ENCODE peak calls at places on chromosomes 16 and 17, in eight cellular contexts. U is nephron progenitor cell; C is stimulated activated CD4-positive, alpha-beta T cell treated with anti-CD3 and anti-CD28 coated beads, Interleukin-1b, Interleukin-23, amount 100 ng/mL, for 24 hours; R is left cardiac atrium; K is testis; H is NCI-H460; N is fibroblast of lung; Q is AML-193. L is an unnamed sample.

GRCh38 chr17:80552523-80552922 is 7.9 kb downstream of the RPTOR start:
- DNase-seq in C (no peak), U (no peak), N (no peak), R (no peak), Q (no peak), H (no peak), K (no peak), L (no peak)

GRCh38 chr16:13181432-13181831 is 280.0 kb downstream of the SHISA9 start:
- DNase-seq in C (no peak), U (no peak), R (no peak), Q (no peak), K (no peak), N (no peak), H (no peak), L (no peak)

GRCh38 chr17:5541610-5542202 is 42.6 kb downstream of the NLRP1 start:
- DNase-seq in K (no peak), H (no peak), Q (no peak), C (no peak), R (no peak), N (no peak), U (no peak), L (no peak)

GRCh38 chr16:89476379-89476778 is 14.0 kb downstream of the ANKRD11 start:
- DNase-seq in N (no peak), K (no peak), U (no peak), H (no peak), R (no peak), C (no peak), Q (no peak), L (no peak)

GRCh38 chr17:51819820-51820219 is 338.7 kb downstream of the CA10 start:
- DNase-seq in C (no peak), K (no peak), Q (no peak), N (no peak), R (no peak), H (no peak), U (no peak), L (no peak)

GRCh38 chr17:39239640-39240314 is 14.0 kb upstream of the STAC2 start:
- DNase-seq in U (peak; percentile 76), H (no peak), N (no peak), R (peak; percentile 45), K (peak; percentile 58), C (no peak), Q (peak; percentile 41), L (peak; percentile 75)

GRCh38 chr17:62819511-62820221 is 11.6 kb upstream of the MARCHF10 start:
- DNase-seq in U (peak; percentile 42), Q (no peak), N (peak; percentile 98), R (peak; percentile 74), H (peak; percentile 62), K (peak; percentile 79), C (no peak), L (no peak)

GRCh38 chr16:88309905-88310259 is 72.9 kb upstream of the ZNF469 start:
- DNase-seq in K (no peak), U (no peak), N (no peak), Q (no peak), H (no peak), R (no peak), C (no peak), L (no peak)

GRCh38 chr17:60600490-60601431 is 768 bp downstream of the PPM1D start:
- DNase-seq in C (peak; percentile 33), U (peak; percentile 72), N (peak; percentile 90), R (peak; percentile 78), H (peak; percentile 84), Q (peak; percentile 83), K (peak; percentile 88), L (peak; percentile 61)

GRCh38 chr16:11296706-11297491 is 15.8 kb upstream of the PRM1 start:
- DNase-seq in C (no peak), H (no peak), R (no peak), N (peak; percentile 50), K (no peak), Q (no peak), U (no peak), L (no peak)

GRCh38 chr17:81000089-81000630 is 8.5 kb downstream of the CHMP6 start:
- DNase-seq in Q (no peak), U (no peak), H (no peak), K (no peak), N (no peak), C (no peak), R (no peak), L (no peak)

GRCh38 chr16:81384006-81384405 is 60.6 kb upstream of the CMIP start:
- DNase-seq in U (no peak), N (no peak), C (no peak), Q (no peak), H (no peak), R (no peak), K (no peak), L (no peak)

GRCh38 chr17:17784599-17785264 is 52.1 kb downstream of the SREBF1 start:
- DNase-seq in N (no peak), Q (no peak), K (no peak), R (no peak), C (no peak), U (no peak), H (no peak), L (no peak)

GRCh38 chr17:42253601-42254000 is 22.6 kb downstream of the STAT5B start:
- DNase-seq in N (no peak), C (no peak), H (no peak), U (no peak), K (no peak), Q (no peak), R (no peak), L (no peak)

GRCh38 chr16:4937782-4938682 is 1.1 kb upstream of the PPL start:
- DNase-seq in H (no peak), Q (no peak), C (no peak), U (no peak), R (no peak), N (no peak), K (no peak), L (no peak)

GRCh38 chr17:58684003-58684402 is 7.8 kb downstream of the TEX14 start:
- DNase-seq in N (no peak), U (no peak), H (no peak), R (no peak), K (no peak), Q (no peak), C (no peak), L (no peak)

GRCh38 chr17:4220655-4221054 is 43.1 kb downstream of the ANKFY1 start:
- DNase-seq in H (no peak), N (no peak), C (no peak), Q (no peak), K (peak; percentile 55), R (no peak), U (no peak), L (no peak)

GRCh38 chr16:9992441-9992840 is 189.8 kb downstream of the GRIN2A start:
- DNase-seq in C (no peak), U (no peak), K (no peak), N (no peak), H (no peak), Q (no peak), R (no peak), L (no peak)

GRCh38 chr16:53031323-53031942 is 21.3 kb downstream of the CHD9NB start:
- DNase-seq in H (no peak), N (no peak), K (no peak), Q (no peak), R (no peak), U (no peak), C (no peak), L (no peak)

GRCh38 chr17:57284583-57284982 is 28.3 kb downstream of the MSI2 start:
- DNase-seq in U (no peak), N (no peak), C (no peak), H (no peak), K (no peak), Q (no peak), R (no peak), L (peak; percentile 13)

GRCh38 chr16:56673916-56674315 is 4.3 kb downstream of the MT1H start:
- DNase-seq in R (no peak), K (no peak), C (no peak), Q (peak; percentile 47), H (peak; percentile 15), N (peak; percentile 46), U (peak; percentile 42), L (no peak)

GRCh38 chr16:19844945-19845641 is 39.6 kb downstream of the GPRC5B start:
- DNase-seq in C (no peak), R (no peak), K (no peak), Q (no peak), U (no peak), H (no peak), N (peak; percentile 86), L (no peak)

GRCh38 chr16:88597856-88598491 is 27.8 kb downstream of the ZC3H18 start:
- DNase-seq in H (no peak), U (no peak), K (no peak), C (no peak), N (no peak), R (no peak), Q (no peak), L (no peak)

GRCh38 chr16:69240336-69240735 is 53.4 kb downstream of the SNTB2 start:
- DNase-seq in Q (no peak), K (no peak), U (no peak), R (no peak), C (no peak), N (no peak), H (no peak), L (no peak)

GRCh38 chr16:73202176-73202729 is 154.3 kb upstream of the ZFHX3 start:
- DNase-seq in N (peak; percentile 98), C (no peak), H (no peak), K (no peak), U (no peak), R (peak; percentile 22), Q (no peak), L (no peak)

GRCh38 chr16:6232060-6232459 is 1100.6 kb upstream of the RBFOX1 start:
- DNase-seq in C (no peak), Q (no peak), N (no peak), U (no peak), K (no peak), R (no peak), H (no peak), L (no peak)

GRCh38 chr16:85607331-85607765 is 5.8 kb upstream of the GSE1 start:
- DNase-seq in K (no peak), H (no peak), R (no peak), N (peak; percentile 27), Q (no peak), C (no peak), U (peak; percentile 47), L (no peak)

GRCh38 chr16:27333549-27333948 is 19.8 kb downstream of the IL4R start:
- DNase-seq in R (no peak), U (no peak), C (no peak), H (no peak), N (no peak), K (no peak), Q (no peak), L (no peak)

GRCh38 chr17:41654134-41654907 is 29.9 kb upstream of the KRT17 start:
- DNase-seq in Q (no peak), U (no peak), H (no peak), N (no peak), C (no peak), K (no peak), R (no peak), L (no peak)

GRCh38 chr17:65389426-65389825 is 172.0 kb downstream of the AXIN2 start:
- DNase-seq in K (no peak), N (no peak), R (no peak), H (no peak), Q (no peak), C (no peak), U (no peak), L (no peak)

GRCh38 chr17:45020354-45021138 is 30.9 kb downstream of the DCAKD start:
- DNase-seq in N (peak; percentile 58), C (no peak), H (no peak), K (peak; percentile 48), R (peak; percentile 60), U (peak; percentile 49), Q (no peak), L (no peak)

GRCh38 chr16:11273721-11274324 is 394 bp upstream of the PRM3 start:
- DNase-seq in U (peak; percentile 51), C (no peak), R (no peak), N (peak; percentile 55), H (no peak), Q (no peak), K (no peak), L (no peak)